ENCODE peak calls at places on chromosomes 2 and 18, in five cellular contexts. One of them, this sample, is unnamed.

GRCh38 chr18:48990497-48991298 is 39.9 kb upstream of the SMAD7 start:
- DNase-seq in colonic mucosa: no peak
- DNase-seq in heart right ventricle: no peak
- DNase-seq in choroid plexus epithelial cell: peak
- DNase-seq in HFF-Myc: no peak
- DNase-seq in this sample: no peak

GRCh38 chr2:134774786-134775641 is 56.2 kb upstream of the TMEM163 start:
- DNase-seq in colonic mucosa: no peak
- DNase-seq in heart right ventricle: no peak
- DNase-seq in choroid plexus epithelial cell: no peak
- DNase-seq in HFF-Myc: no peak
- DNase-seq in this sample: no peak

GRCh38 chr2:173037245-173038106 is 38.2 kb upstream of the MAP3K20 start:
- DNase-seq in colonic mucosa: peak
- DNase-seq in heart right ventricle: peak
- DNase-seq in choroid plexus epithelial cell: peak
- DNase-seq in HFF-Myc: no peak
- DNase-seq in this sample: no peak

GRCh38 chr2:176680916-176681315 is 411.7 kb downstream of the MTX2 start:
- DNase-seq in colonic mucosa: no peak
- DNase-seq in heart right ventricle: no peak
- DNase-seq in choroid plexus epithelial cell: peak
- DNase-seq in HFF-Myc: no peak
- DNase-seq in this sample: no peak

GRCh38 chr2:128606837-128607236 is 288.2 kb upstream of the HS6ST1 start:
- DNase-seq in colonic mucosa: no peak
- DNase-seq in heart right ventricle: no peak
- DNase-seq in choroid plexus epithelial cell: no peak
- DNase-seq in HFF-Myc: no peak
- DNase-seq in this sample: no peak

GRCh38 chr2:8684421-8684884 is 2.6 kb downstream of the ID2 start:
- DNase-seq in colonic mucosa: peak
- DNase-seq in heart right ventricle: no peak
- DNase-seq in choroid plexus epithelial cell: peak
- DNase-seq in HFF-Myc: no peak
- DNase-seq in this sample: no peak

GRCh38 chr2:99636432-99637034 is 146.7 kb upstream of the REV1 start:
- DNase-seq in colonic mucosa: peak
- DNase-seq in heart right ventricle: peak
- DNase-seq in choroid plexus epithelial cell: no peak
- DNase-seq in HFF-Myc: no peak
- DNase-seq in this sample: no peak

GRCh38 chr2:178286636-178287035 is 92.3 kb downstream of the OSBPL6 start:
- DNase-seq in colonic mucosa: no peak
- DNase-seq in heart right ventricle: no peak
- DNase-seq in choroid plexus epithelial cell: no peak
- DNase-seq in HFF-Myc: no peak
- DNase-seq in this sample: no peak

GRCh38 chr2:215019085-215019484 is 119.3 kb downstream of the ABCA12 start:
- DNase-seq in colonic mucosa: no peak
- DNase-seq in heart right ventricle: no peak
- DNase-seq in choroid plexus epithelial cell: no peak
- DNase-seq in HFF-Myc: no peak
- DNase-seq in this sample: no peak

GRCh38 chr2:47046271-47046670 is 108.8 kb downstream of the STPG4 start:
- DNase-seq in colonic mucosa: no peak
- DNase-seq in heart right ventricle: no peak
- DNase-seq in choroid plexus epithelial cell: no peak
- DNase-seq in HFF-Myc: no peak
- DNase-seq in this sample: no peak

GRCh38 chr2:71466301-71467179 is 13.2 kb downstream of the DYSF start:
- DNase-seq in colonic mucosa: no peak
- DNase-seq in heart right ventricle: peak
- DNase-seq in choroid plexus epithelial cell: no peak
- DNase-seq in HFF-Myc: no peak
- DNase-seq in this sample: no peak

GRCh38 chr2:46416739-46417403 is 62.5 kb upstream of the TMEM247 start:
- DNase-seq in colonic mucosa: no peak
- DNase-seq in heart right ventricle: no peak
- DNase-seq in choroid plexus epithelial cell: no peak
- DNase-seq in HFF-Myc: no peak
- DNase-seq in this sample: no peak

GRCh38 chr18:8785261-8785660 is 79.9 kb downstream of the MTCL1 start:
- DNase-seq in colonic mucosa: no peak
- DNase-seq in heart right ventricle: no peak
- DNase-seq in choroid plexus epithelial cell: no peak
- DNase-seq in HFF-Myc: no peak
- DNase-seq in this sample: no peak

GRCh38 chr2:217922101-217923006 is 80.4 kb downstream of the TNS1 start:
- DNase-seq in colonic mucosa: no peak
- DNase-seq in heart right ventricle: no peak
- DNase-seq in choroid plexus epithelial cell: peak
- DNase-seq in HFF-Myc: no peak
- DNase-seq in this sample: no peak

GRCh38 chr2:168208652-168209051 is 38.7 kb downstream of the STK39 start:
- DNase-seq in colonic mucosa: no peak
- DNase-seq in heart right ventricle: no peak
- DNase-seq in choroid plexus epithelial cell: peak
- DNase-seq in HFF-Myc: no peak
- DNase-seq in this sample: no peak

GRCh38 chr2:63555931-63556330 is 32.3 kb downstream of the WDPCP start:
- DNase-seq in colonic mucosa: no peak
- DNase-seq in heart right ventricle: no peak
- DNase-seq in choroid plexus epithelial cell: no peak
- DNase-seq in HFF-Myc: no peak
- DNase-seq in this sample: no peak

GRCh38 chr2:238573065-238573778 is 146.5 kb downstream of the ASB1 start:
- DNase-seq in colonic mucosa: no peak
- DNase-seq in heart right ventricle: no peak
- DNase-seq in choroid plexus epithelial cell: no peak
- DNase-seq in HFF-Myc: no peak
- DNase-seq in this sample: no peak

GRCh38 chr18:58049000-58049688 is 5.1 kb downstream of the NEDD4L start:
- DNase-seq in colonic mucosa: no peak
- DNase-seq in heart right ventricle: no peak
- DNase-seq in choroid plexus epithelial cell: no peak
- DNase-seq in HFF-Myc: no peak
- DNase-seq in this sample: no peak

GRCh38 chr18:2846638-2847340 is at the start of gene EMILIN2:
- DNase-seq in colonic mucosa: peak
- DNase-seq in heart right ventricle: peak
- DNase-seq in choroid plexus epithelial cell: peak
- DNase-seq in HFF-Myc: no peak
- DNase-seq in this sample: no peak

GRCh38 chr2:46381871-46382270 is 84.7 kb downstream of the EPAS1 start:
- DNase-seq in colonic mucosa: no peak
- DNase-seq in heart right ventricle: no peak
- DNase-seq in choroid plexus epithelial cell: no peak
- DNase-seq in HFF-Myc: no peak
- DNase-seq in this sample: no peak

GRCh38 chr2:206740800-206741199 is 22.6 kb upstream of the DYTN start:
- DNase-seq in colonic mucosa: no peak
- DNase-seq in heart right ventricle: no peak
- DNase-seq in choroid plexus epithelial cell: no peak
- DNase-seq in HFF-Myc: no peak
- DNase-seq in this sample: no peak

GRCh38 chr2:209901187-209901586 is 101.3 kb upstream of the RPE start:
- DNase-seq in colonic mucosa: no peak
- DNase-seq in heart right ventricle: no peak
- DNase-seq in choroid plexus epithelial cell: no peak
- DNase-seq in HFF-Myc: no peak
- DNase-seq in this sample: no peak

GRCh38 chr2:97935719-97936161 is 60.0 kb downstream of the TMEM131 start:
- DNase-seq in colonic mucosa: no peak
- DNase-seq in heart right ventricle: no peak
- DNase-seq in choroid plexus epithelial cell: peak
- DNase-seq in HFF-Myc: no peak
- DNase-seq in this sample: peak

GRCh38 chr18:59988098-59988706 is 88.4 kb downstream of the PMAIP1 start:
- DNase-seq in colonic mucosa: peak
- DNase-seq in heart right ventricle: no peak
- DNase-seq in choroid plexus epithelial cell: peak
- DNase-seq in HFF-Myc: peak
- DNase-seq in this sample: peak

GRCh38 chr2:56055405-56055804 is 128.4 kb upstream of the CCDC85A start:
- DNase-seq in colonic mucosa: no peak
- DNase-seq in heart right ventricle: no peak
- DNase-seq in choroid plexus epithelial cell: no peak
- DNase-seq in HFF-Myc: no peak
- DNase-seq in this sample: no peak

GRCh38 chr2:84546551-84546950 is 30.3 kb downstream of the DNAH6 start:
- DNase-seq in colonic mucosa: no peak
- DNase-seq in heart right ventricle: no peak
- DNase-seq in choroid plexus epithelial cell: no peak
- DNase-seq in HFF-Myc: no peak
- DNase-seq in this sample: no peak

DNA sequence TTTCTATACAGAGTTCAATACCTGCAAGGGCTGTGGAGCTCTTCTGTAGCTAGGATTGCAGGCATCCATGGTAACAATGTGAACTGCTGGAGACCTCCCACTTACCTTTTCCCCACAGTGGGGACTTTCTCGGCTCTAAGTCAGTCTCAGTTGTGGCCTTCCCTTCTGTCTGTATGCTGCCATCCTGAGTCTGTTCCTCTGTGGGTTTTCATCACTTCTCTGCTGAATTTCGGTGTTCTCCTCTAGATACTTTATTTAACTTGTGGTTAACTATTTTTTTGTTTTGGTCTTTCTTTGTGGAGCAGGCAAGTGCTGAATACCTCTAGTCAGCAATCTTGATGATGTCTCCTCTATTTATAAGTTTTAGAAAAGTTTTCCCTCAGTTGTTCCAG is 647.2 kb upstream of the CDH2 start:
- DNase-seq in colonic mucosa: no peak
- DNase-seq in heart right ventricle: no peak
- DNase-seq in choroid plexus epithelial cell: no peak
- DNase-seq in HFF-Myc: no peak
- DNase-seq in this sample: no peak
- H3K4me3 ChIP-seq in colonic mucosa: no peak
- H3K4me3 ChIP-seq in heart right ventricle: no peak
- H3K4me3 ChIP-seq in choroid plexus epithelial cell: no peak
- H3K4me3 ChIP-seq in HFF-Myc: no peak
- H3K4me3 ChIP-seq in this sample: no peak

DNA sequence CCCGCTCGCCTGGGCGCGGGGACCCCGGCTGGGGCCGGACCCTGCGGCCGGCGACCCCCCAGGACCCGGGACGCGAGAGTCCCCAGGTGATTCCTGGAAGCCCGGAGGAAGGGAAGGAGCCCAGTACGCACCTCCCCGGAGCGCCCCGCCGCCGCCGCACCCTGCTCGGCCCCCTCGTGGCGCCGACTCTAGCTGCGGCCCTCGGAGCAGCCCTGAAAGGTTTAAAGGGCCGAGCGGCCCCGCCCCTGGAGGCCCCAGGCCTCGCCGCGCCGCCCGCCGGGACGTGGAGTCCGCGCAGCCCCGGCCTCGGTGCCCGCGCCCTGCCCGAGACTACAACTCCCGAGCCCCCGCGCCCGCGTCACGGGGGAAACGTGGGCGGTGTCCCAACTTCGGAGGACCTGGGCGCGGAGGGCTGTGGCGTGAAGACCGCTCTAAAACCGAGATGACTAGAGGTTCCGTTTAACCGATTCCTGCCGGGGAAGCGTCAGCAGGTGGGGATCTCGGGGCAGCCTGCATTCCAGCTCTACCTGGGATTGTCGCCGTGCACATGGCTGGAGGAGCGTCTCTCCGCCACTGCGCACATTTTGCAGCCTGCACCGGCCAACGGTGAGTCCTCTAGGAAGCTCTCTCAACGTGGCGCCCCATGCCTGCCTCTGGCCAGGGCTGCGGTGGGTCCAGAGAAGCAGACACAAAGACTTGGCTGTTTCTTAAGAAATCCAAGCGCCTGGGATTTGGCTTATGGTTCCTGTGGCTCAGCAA is at the start of gene TMEM150A:
- DNase-seq in colonic mucosa: peak
- DNase-seq in heart right ventricle: peak
- DNase-seq in choroid plexus epithelial cell: peak
- DNase-seq in HFF-Myc: no peak
- DNase-seq in this sample: peak
- TF ChIP-seq CTCF in colonic mucosa: peak
- TF ChIP-seq CTCF in heart right ventricle: peak
- TF ChIP-seq CTCF in choroid plexus epithelial cell: peak
- TF ChIP-seq CTCF in HFF-Myc: no peak
- TF ChIP-seq CTCF in this sample: peak

GRCh38 chr2:158690823-158691222 is 104.3 kb upstream of the DAPL1 start:
- DNase-seq in colonic mucosa: no peak
- DNase-seq in heart right ventricle: no peak
- DNase-seq in choroid plexus epithelial cell: no peak
- DNase-seq in HFF-Myc: no peak
- DNase-seq in this sample: no peak

GRCh38 chr2:158686166-158686792 is 108.8 kb upstream of the DAPL1 start:
- DNase-seq in colonic mucosa: no peak
- DNase-seq in heart right ventricle: peak
- DNase-seq in choroid plexus epithelial cell: no peak
- DNase-seq in HFF-Myc: no peak
- DNase-seq in this sample: no peak

GRCh38 chr2:158685646-158686045 is 109.5 kb upstream of the DAPL1 start:
- DNase-seq in colonic mucosa: no peak
- DNase-seq in heart right ventricle: no peak
- DNase-seq in choroid plexus epithelial cell: no peak
- DNase-seq in HFF-Myc: no peak
- DNase-seq in this sample: no peak

GRCh38 chr2:158688722-158689121 is 106.4 kb upstream of the DAPL1 start:
- DNase-seq in colonic mucosa: no peak
- DNase-seq in heart right ventricle: no peak
- DNase-seq in choroid plexus epithelial cell: peak
- DNase-seq in HFF-Myc: no peak
- DNase-seq in this sample: no peak

GRCh38 chr2:158687315-158687714 is 107.8 kb upstream of the DAPL1 start:
- DNase-seq in colonic mucosa: no peak
- DNase-seq in heart right ventricle: no peak
- DNase-seq in choroid plexus epithelial cell: no peak
- DNase-seq in HFF-Myc: no peak
- DNase-seq in this sample: no peak
- H3K4me3 ChIP-seq in colonic mucosa: no peak
- H3K4me3 ChIP-seq in heart right ventricle: no peak
- H3K4me3 ChIP-seq in choroid plexus epithelial cell: no peak
- H3K4me3 ChIP-seq in HFF-Myc: no peak
- H3K4me3 ChIP-seq in this sample: no peak

DNA sequence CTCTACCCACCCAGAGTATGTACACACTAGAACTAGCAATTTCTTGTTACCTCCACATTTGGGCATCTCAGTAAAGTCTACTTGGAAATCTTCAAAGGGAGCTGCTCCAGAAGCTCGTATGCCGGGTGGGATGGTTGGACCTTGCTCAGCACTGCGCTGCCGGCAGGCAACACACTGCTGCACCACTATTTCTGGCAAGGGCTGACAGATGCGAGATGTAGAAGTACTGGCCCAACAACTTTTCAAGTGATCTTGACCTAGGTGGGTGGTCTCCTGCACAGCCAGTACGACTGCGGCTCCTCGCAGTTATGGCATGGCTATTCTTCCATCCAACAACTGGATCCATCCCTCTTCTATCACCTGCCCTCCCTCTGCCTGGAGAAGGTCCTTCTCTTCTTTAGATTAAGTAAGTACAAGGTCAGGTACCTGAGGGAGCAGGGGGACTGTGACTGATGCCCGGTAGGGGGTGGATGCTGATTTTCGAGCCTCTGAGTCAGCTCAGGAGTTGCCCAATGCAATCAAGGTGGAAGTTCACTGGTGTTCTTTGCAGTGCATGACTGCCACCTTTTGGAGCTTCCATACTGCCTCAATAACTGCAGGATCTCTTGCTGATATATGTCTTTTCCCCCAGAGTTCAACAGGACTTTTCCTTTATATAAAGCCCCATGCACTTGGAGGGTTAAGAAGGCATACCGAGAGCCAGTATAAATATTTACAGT is 100.4 kb upstream of the SLC1A4 start:
- DNase-seq in colonic mucosa: no peak
- DNase-seq in heart right ventricle: no peak
- DNase-seq in choroid plexus epithelial cell: peak
- DNase-seq in HFF-Myc: no peak
- DNase-seq in this sample: peak
- TF ChIP-seq CTCF in colonic mucosa: no peak
- TF ChIP-seq CTCF in heart right ventricle: no peak
- TF ChIP-seq CTCF in choroid plexus epithelial cell: peak
- TF ChIP-seq CTCF in HFF-Myc: peak
- TF ChIP-seq CTCF in this sample: peak

This sample was measured in astrocyte of the cerebellum.